ENCODE peak calls at places on chromosomes 13 and 19, in four cellular contexts. S is uterus, R is tibial artery, Y is cardiac muscle cell. X is an unnamed sample.
A peak's percentile ranks its signal among the peaks of the same experiment; 100 is the strongest.

GRCh38 chr19:45571457-45572220 is 13.0 kb downstream of the OPA3 start:
- DNase-seq in S (no peak), R (no peak), Y (no peak), X (no peak)

GRCh38 chr19:6033744-6034264 is 55.9 kb upstream of the RANBP3 start:
- DNase-seq in S (no peak), R (no peak), Y (no peak), X (no peak)

GRCh38 chr19:46979103-46979769 is 40.4 kb upstream of the NPAS1 start:
- DNase-seq in S (no peak), R (peak; percentile 68), Y (no peak), X (no peak)

GRCh38 chr19:7556696-7557315 is 21.3 kb downstream of the PNPLA6 start:
- DNase-seq in S (no peak), R (no peak), Y (no peak), X (no peak)

GRCh38 chr13:27076411-27076810 is 95.2 kb downstream of the USP12 start:
- DNase-seq in S (no peak), R (no peak), Y (no peak), X (no peak)

GRCh38 chr13:105979586-105979985 is 555.9 kb downstream of the EFNB2 start:
- DNase-seq in S (no peak), R (no peak), Y (peak; percentile 70), X (no peak)

GRCh38 chr13:26967119-26968038 is 204.2 kb downstream of the USP12 start:
- DNase-seq in S (no peak), R (no peak), Y (no peak), X (no peak)

GRCh38 chr19:1042689-1043511 is 3.0 kb downstream of the ABCA7 start:
- DNase-seq in S (no peak), R (no peak), Y (no peak), X (no peak)

GRCh38 chr19:28971011-28971410 is 241.9 kb downstream of the UQCRFS1 start:
- DNase-seq in S (no peak), R (no peak), Y (no peak), X (no peak)

GRCh38 chr19:51687791-51688664 is 5.1 kb upstream of the SPACA6 start:
- DNase-seq in S (peak; percentile 63), R (peak; percentile 90), Y (peak; percentile 63), X (no peak)

GRCh38 chr19:13150187-13150918 is at the start of the genes IER2 and STX10:
- DNase-seq in S (peak; percentile 96), R (peak; percentile 99), Y (peak; percentile 93), X (peak; percentile 92)

GRCh38 chr13:31043891-31044657 is 111.6 kb downstream of the TEX26 start:
- DNase-seq in S (peak; percentile 75), R (peak; percentile 86), Y (peak; percentile 86), X (peak; percentile 74)

GRCh38 chr19:8075158-8076086 is 22.9 kb downstream of the CCL25 start:
- DNase-seq in S (no peak), R (no peak), Y (no peak), X (no peak)

GRCh38 chr13:99157046-99157445 is 43.6 kb upstream of the UBAC2 start:
- DNase-seq in S (no peak), R (no peak), Y (no peak), X (no peak)

GRCh38 chr19:33193864-33194362 is at the start of gene LRP3:
- DNase-seq in S (no peak), R (no peak), Y (peak; percentile 84), X (no peak)

GRCh38 chr13:101211261-101211660 is 205.0 kb downstream of the NALCN start:
- DNase-seq in S (no peak), R (no peak), Y (no peak), X (no peak)

GRCh38 chr13:80054806-80055205 is 286.1 kb downstream of the SPRY2 start:
- DNase-seq in S (no peak), R (no peak), Y (no peak), X (no peak)

GRCh38 chr13:45416521-45417125 is 1.6 kb downstream of the SLC25A30 start:
- DNase-seq in S (no peak), R (no peak), Y (no peak), X (no peak)

DNA sequence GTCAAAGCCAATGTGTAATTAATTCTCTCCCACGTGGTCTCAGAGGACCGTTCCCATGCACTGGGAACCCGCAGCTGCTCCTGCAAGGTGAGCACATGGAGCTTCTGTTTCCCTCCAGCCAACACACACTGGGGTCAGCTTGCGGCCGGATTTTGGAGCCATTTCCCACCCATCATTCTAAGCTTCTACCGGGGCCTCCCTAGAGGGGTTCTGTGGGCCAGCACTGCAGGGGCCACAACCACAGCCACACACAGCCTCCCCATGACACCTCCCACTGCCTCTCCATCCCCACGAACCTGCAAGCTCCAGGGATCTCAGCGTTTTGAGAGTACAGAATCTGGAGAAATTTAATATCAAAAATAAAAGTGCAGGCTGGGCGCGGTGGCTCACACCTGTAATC is 120.7 kb upstream of the SOX1 start:
- DNase-seq in S (no peak), R (no peak), Y (no peak), X (no peak)
- H3K9me3 ChIP-seq in S (no peaks in the 10 kb centered on the region), R (peaks cover 14% of the 10 kb centered on the region), Y (no peaks in the 10 kb centered on the region), X (no peaks in the 10 kb centered on the region)

GRCh38 chr19:18542936-18543813 is at the start of gene FKBP8:
- DNase-seq in S (peak; percentile 93), R (peak; percentile 96), Y (peak; percentile 96), X (peak; percentile 93)

GRCh38 chr19:18541258-18541991 is 1.9 kb downstream of the FKBP8 start:
- DNase-seq in S (no peak), R (no peak), Y (no peak), X (no peak)

GRCh38 chr19:18541992-18542935 is 1.1 kb downstream of the FKBP8 start:
- DNase-seq in S (no peak), R (no peak), Y (peak; percentile 58), X (no peak)

GRCh38 chr19:18539372-18539771 is 4.0 kb downstream of the FKBP8 start:
- DNase-seq in S (no peak), R (no peak), Y (no peak), X (no peak)

GRCh38 chr19:18543814-18544475 is 572 bp upstream of the FKBP8 start:
- DNase-seq in S (peak; percentile 41), R (no peak), Y (peak; percentile 32), X (peak; percentile 64)
- H3K27ac ChIP-seq in S (peak overlapping the region; percentile 92), R (peak overlapping the region; percentile 96), Y (no peak overlapping the region), X (peak overlapping the region; percentile 40)

GRCh38 chr19:55165952-55166529 is 372 bp downstream of the DNAAF3 start:
- DNase-seq in S (peak; percentile 45), R (no peak), Y (peak; percentile 91), X (peak; percentile 71)
- TF ChIP-seq CTCF in S (no peak), R (no peak), Y (peak; percentile 70), X (no peak)

DNA sequence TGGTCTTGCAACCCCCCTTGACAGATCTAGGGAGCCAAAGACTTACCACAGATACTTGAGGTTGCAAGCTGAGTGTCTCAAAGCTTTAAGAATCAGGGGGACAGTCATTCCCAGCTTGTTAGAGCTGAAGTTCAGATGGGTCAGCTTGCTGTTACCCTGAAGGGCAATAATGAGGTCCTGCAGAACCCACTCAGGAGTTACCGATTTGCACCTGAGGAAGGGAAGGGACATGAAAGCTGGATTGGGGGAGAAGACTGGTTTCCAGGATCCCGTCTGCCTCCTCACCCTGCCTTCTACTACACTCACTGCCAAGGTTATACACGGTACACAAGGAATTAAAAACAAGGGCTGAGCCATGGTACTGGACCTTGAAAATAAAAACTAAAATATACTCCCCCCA is 24.4 kb downstream of the NLRP13 start:
- DNase-seq in S (no peak), R (no peak), Y (no peak), X (no peak)
- H3K9me3 ChIP-seq in S (no peaks in the 10 kb centered on the region), R (no peaks in the 10 kb centered on the region), Y (no peaks in the 10 kb centered on the region), X (no peaks in the 10 kb centered on the region)